ENCODE peak calls at places on chromosomes 11 and 22, in eight cellular contexts. One of them, this sample, is unnamed.
A peak's percentile ranks its signal among the peaks of the same experiment; 100 is the strongest.

GRCh38 chr11:127017482-127017881 is 16.9 kb upstream of the KIRREL3 start:
- DNase-seq in body of pancreas: no peak
- DNase-seq in CD4-positive, alpha-beta memory T cell: no peak
- DNase-seq in heart right ventricle: no peak
- DNase-seq in ascending aorta: no peak
- DNase-seq in left ventricle myocardium inferior: no peak
- DNase-seq in A549: peak; percentile 81
- DNase-seq in aorta: no peak
- DNase-seq in this sample: no peak

GRCh38 chr22:23696326-23696851 is 5.6 kb downstream of the RGL4 start:
- DNase-seq in body of pancreas: peak; percentile 39
- DNase-seq in CD4-positive, alpha-beta memory T cell: peak; percentile 86
- DNase-seq in heart right ventricle: no peak
- DNase-seq in ascending aorta: peak; percentile 65
- DNase-seq in left ventricle myocardium inferior: no peak
- DNase-seq in A549: no peak
- DNase-seq in aorta: no peak
- DNase-seq in this sample: peak; percentile 64

GRCh38 chr22:27632451-27633295 is 168.9 kb downstream of the MN1 start:
- DNase-seq in body of pancreas: peak; percentile 61
- DNase-seq in CD4-positive, alpha-beta memory T cell: no peak
- DNase-seq in heart right ventricle: peak; percentile 80
- DNase-seq in ascending aorta: no peak
- DNase-seq in left ventricle myocardium inferior: peak; percentile 75
- DNase-seq in A549: no peak
- DNase-seq in aorta: peak; percentile 77
- DNase-seq in this sample: no peak

GRCh38 chr11:85685820-85686459 is at the start of gene CCDC89:
- DNase-seq in body of pancreas: peak; percentile 40
- DNase-seq in CD4-positive, alpha-beta memory T cell: no peak
- DNase-seq in heart right ventricle: peak; percentile 87
- DNase-seq in ascending aorta: peak; percentile 91
- DNase-seq in left ventricle myocardium inferior: peak; percentile 77
- DNase-seq in A549: peak; percentile 12
- DNase-seq in aorta: peak; percentile 90
- DNase-seq in this sample: no peak

GRCh38 chr22:23522642-23523251 is 57.3 kb downstream of the IGLL1 start:
- DNase-seq in body of pancreas: no peak
- DNase-seq in CD4-positive, alpha-beta memory T cell: no peak
- DNase-seq in heart right ventricle: peak; percentile 32
- DNase-seq in ascending aorta: peak; percentile 72
- DNase-seq in left ventricle myocardium inferior: no peak
- DNase-seq in A549: no peak
- DNase-seq in aorta: no peak
- DNase-seq in this sample: no peak

GRCh38 chr11:65316979-65317786 is 2.5 kb downstream of the CDC42EP2 start:
- DNase-seq in body of pancreas: peak; percentile 68
- DNase-seq in CD4-positive, alpha-beta memory T cell: no peak
- DNase-seq in heart right ventricle: peak; percentile 91
- DNase-seq in ascending aorta: peak; percentile 77
- DNase-seq in left ventricle myocardium inferior: peak; percentile 85
- DNase-seq in A549: peak; percentile 67
- DNase-seq in aorta: peak; percentile 81
- DNase-seq in this sample: no peak

GRCh38 chr22:38429460-38430128 is 25.4 kb downstream of the KCNJ4 start:
- DNase-seq in body of pancreas: no peak
- DNase-seq in CD4-positive, alpha-beta memory T cell: no peak
- DNase-seq in heart right ventricle: no peak
- DNase-seq in ascending aorta: no peak
- DNase-seq in left ventricle myocardium inferior: no peak
- DNase-seq in A549: no peak
- DNase-seq in aorta: no peak
- DNase-seq in this sample: no peak

GRCh38 chr22:37894939-37895670 is 11.0 kb upstream of the MICALL1 start:
- DNase-seq in body of pancreas: no peak
- DNase-seq in CD4-positive, alpha-beta memory T cell: no peak
- DNase-seq in heart right ventricle: no peak
- DNase-seq in ascending aorta: no peak
- DNase-seq in left ventricle myocardium inferior: no peak
- DNase-seq in A549: no peak
- DNase-seq in aorta: no peak
- DNase-seq in this sample: no peak

GRCh38 chr22:27462190-27462589 is 339.4 kb downstream of the MN1 start:
- DNase-seq in body of pancreas: no peak
- DNase-seq in CD4-positive, alpha-beta memory T cell: no peak
- DNase-seq in heart right ventricle: no peak
- DNase-seq in ascending aorta: no peak
- DNase-seq in left ventricle myocardium inferior: no peak
- DNase-seq in A549: no peak
- DNase-seq in aorta: no peak
- DNase-seq in this sample: no peak

GRCh38 chr11:19715373-19715772 is 2.7 kb downstream of the NAV2 start:
- DNase-seq in body of pancreas: peak; percentile 50
- DNase-seq in CD4-positive, alpha-beta memory T cell: no peak
- DNase-seq in heart right ventricle: no peak
- DNase-seq in ascending aorta: peak; percentile 88
- DNase-seq in left ventricle myocardium inferior: no peak
- DNase-seq in A549: peak; percentile 70
- DNase-seq in aorta: no peak
- DNase-seq in this sample: no peak

GRCh38 chr11:44416776-44417175 is 106.8 kb upstream of the ALX4 start:
- DNase-seq in body of pancreas: no peak
- DNase-seq in CD4-positive, alpha-beta memory T cell: no peak
- DNase-seq in heart right ventricle: no peak
- DNase-seq in ascending aorta: no peak
- DNase-seq in left ventricle myocardium inferior: no peak
- DNase-seq in A549: peak; percentile 14
- DNase-seq in aorta: no peak
- DNase-seq in this sample: no peak

GRCh38 chr11:118398797-118399564 is 2.4 kb upstream of the ATP5MG start:
- DNase-seq in body of pancreas: no peak
- DNase-seq in CD4-positive, alpha-beta memory T cell: peak; percentile 86
- DNase-seq in heart right ventricle: no peak
- DNase-seq in ascending aorta: no peak
- DNase-seq in left ventricle myocardium inferior: no peak
- DNase-seq in A549: no peak
- DNase-seq in aorta: no peak
- DNase-seq in this sample: peak; percentile 12

GRCh38 chr11:114651145-114651718 is 27.1 kb upstream of the NXPE2 start:
- DNase-seq in body of pancreas: no peak
- DNase-seq in CD4-positive, alpha-beta memory T cell: no peak
- DNase-seq in heart right ventricle: no peak
- DNase-seq in ascending aorta: no peak
- DNase-seq in left ventricle myocardium inferior: no peak
- DNase-seq in A549: no peak
- DNase-seq in aorta: no peak
- DNase-seq in this sample: no peak

GRCh38 chr11:13465909-13466371 is 2.9 kb upstream of the BTBD10 start:
- DNase-seq in body of pancreas: peak; percentile 18
- DNase-seq in CD4-positive, alpha-beta memory T cell: peak; percentile 9
- DNase-seq in heart right ventricle: no peak
- DNase-seq in ascending aorta: no peak
- DNase-seq in left ventricle myocardium inferior: no peak
- DNase-seq in A549: peak; percentile 54
- DNase-seq in aorta: no peak
- DNase-seq in this sample: no peak

DNA sequence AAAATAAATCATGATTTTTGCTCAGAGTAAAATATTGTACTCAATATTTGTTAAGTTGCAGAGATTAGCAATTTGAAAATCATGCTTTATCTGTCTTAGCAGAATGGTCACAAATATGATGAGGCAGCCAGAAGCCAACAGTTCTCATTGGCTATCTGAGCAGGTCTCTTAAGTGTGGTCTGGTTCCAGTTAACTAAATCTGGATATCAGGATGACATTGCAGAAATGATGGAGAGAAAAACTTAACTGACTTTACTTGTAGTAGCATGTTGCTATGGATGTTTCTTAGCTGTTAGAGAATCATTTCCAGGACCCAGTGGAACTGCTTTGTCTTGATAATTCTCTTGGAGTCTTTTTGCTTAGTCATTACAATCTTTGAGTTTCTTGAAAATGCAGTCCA is 1070.3 kb downstream of the JRKL start:
- DNase-seq in body of pancreas: no peak
- DNase-seq in CD4-positive, alpha-beta memory T cell: no peak
- DNase-seq in heart right ventricle: no peak
- DNase-seq in ascending aorta: no peak
- DNase-seq in left ventricle myocardium inferior: no peak
- DNase-seq in A549: no peak
- DNase-seq in aorta: no peak
- DNase-seq in this sample: no peak
- H3K9me3 ChIP-seq in body of pancreas: no peaks in the 10 kb centered on the region
- H3K9me3 ChIP-seq in CD4-positive, alpha-beta memory T cell: peaks cover 5% of the 10 kb centered on the region
- H3K9me3 ChIP-seq in heart right ventricle: peaks cover 20% of the 10 kb centered on the region
- H3K9me3 ChIP-seq in ascending aorta: no peaks in the 10 kb centered on the region
- H3K9me3 ChIP-seq in left ventricle myocardium inferior: peaks cover 21% of the 10 kb centered on the region
- H3K9me3 ChIP-seq in A549: no peaks in the 10 kb centered on the region
- H3K9me3 ChIP-seq in aorta: peaks cover 2% of the 10 kb centered on the region
- H3K9me3 ChIP-seq in this sample: no peaks in the 10 kb centered on the region

GRCh38 chr11:100176456-100176855 is 510.6 kb upstream of the ARHGAP42 start:
- DNase-seq in body of pancreas: no peak
- DNase-seq in CD4-positive, alpha-beta memory T cell: no peak
- DNase-seq in heart right ventricle: no peak
- DNase-seq in ascending aorta: no peak
- DNase-seq in left ventricle myocardium inferior: no peak
- DNase-seq in A549: no peak
- DNase-seq in aorta: no peak
- DNase-seq in this sample: no peak
- H3K9me3 ChIP-seq in body of pancreas: no peaks in the 10 kb centered on the region
- H3K9me3 ChIP-seq in CD4-positive, alpha-beta memory T cell: no peaks in the 10 kb centered on the region
- H3K9me3 ChIP-seq in heart right ventricle: no peaks in the 10 kb centered on the region
- H3K9me3 ChIP-seq in ascending aorta: no peaks in the 10 kb centered on the region
- H3K9me3 ChIP-seq in left ventricle myocardium inferior: no peaks in the 10 kb centered on the region
- H3K9me3 ChIP-seq in A549: no peaks in the 10 kb centered on the region
- H3K9me3 ChIP-seq in aorta: no peaks in the 10 kb centered on the region
- H3K9me3 ChIP-seq in this sample: peaks cover 2% of the 10 kb centered on the region

GRCh38 chr11:70698871-70699270 is 300.5 kb downstream of the CTTN start:
- DNase-seq in body of pancreas: no peak
- DNase-seq in CD4-positive, alpha-beta memory T cell: no peak
- DNase-seq in heart right ventricle: no peak
- DNase-seq in ascending aorta: no peak
- DNase-seq in left ventricle myocardium inferior: no peak
- DNase-seq in A549: no peak
- DNase-seq in aorta: no peak
- DNase-seq in this sample: no peak
- H3K9me3 ChIP-seq in body of pancreas: no peaks in the 10 kb centered on the region
- H3K9me3 ChIP-seq in CD4-positive, alpha-beta memory T cell: no peaks in the 10 kb centered on the region
- H3K9me3 ChIP-seq in heart right ventricle: peaks cover 9% of the 10 kb centered on the region
- H3K9me3 ChIP-seq in ascending aorta: no peaks in the 10 kb centered on the region
- H3K9me3 ChIP-seq in left ventricle myocardium inferior: peaks cover 11% of the 10 kb centered on the region
- H3K9me3 ChIP-seq in A549: no peaks in the 10 kb centered on the region
- H3K9me3 ChIP-seq in aorta: peaks cover 1% of the 10 kb centered on the region
- H3K9me3 ChIP-seq in this sample: no peaks in the 10 kb centered on the region

DNA sequence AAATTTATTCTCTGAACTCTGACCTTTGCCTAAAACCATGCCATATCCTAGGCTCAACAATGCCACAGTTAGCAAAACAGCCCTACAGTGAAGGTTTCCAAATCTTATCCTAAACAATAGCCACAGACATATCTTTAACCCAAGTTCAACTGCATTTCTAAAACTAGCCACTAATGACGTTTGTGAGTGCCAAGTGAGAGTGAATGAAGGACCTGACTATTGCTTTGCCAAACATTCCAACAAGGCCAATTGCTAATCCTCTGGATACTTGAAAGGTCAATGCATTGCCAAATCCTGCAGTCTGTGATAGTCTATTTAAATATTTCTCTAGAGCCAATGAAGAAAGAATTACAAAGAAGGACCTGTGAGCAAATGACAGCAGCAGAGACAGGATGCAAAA is 2.5 kb upstream of the OR4C45 start:
- DNase-seq in body of pancreas: no peak
- DNase-seq in CD4-positive, alpha-beta memory T cell: no peak
- DNase-seq in heart right ventricle: no peak
- DNase-seq in ascending aorta: no peak
- DNase-seq in left ventricle myocardium inferior: no peak
- DNase-seq in A549: no peak
- DNase-seq in aorta: no peak
- DNase-seq in this sample: no peak
- H3K9me3 ChIP-seq in body of pancreas: no peaks in the 10 kb centered on the region
- H3K9me3 ChIP-seq in CD4-positive, alpha-beta memory T cell: no peaks in the 10 kb centered on the region
- H3K9me3 ChIP-seq in heart right ventricle: peaks cover 20% of the 10 kb centered on the region
- H3K9me3 ChIP-seq in ascending aorta: no peaks in the 10 kb centered on the region
- H3K9me3 ChIP-seq in left ventricle myocardium inferior: peaks cover 8% of the 10 kb centered on the region
- H3K9me3 ChIP-seq in A549: no peaks in the 10 kb centered on the region
- H3K9me3 ChIP-seq in aorta: peaks cover 3% of the 10 kb centered on the region
- H3K9me3 ChIP-seq in this sample: no peaks in the 10 kb centered on the region

DNA sequence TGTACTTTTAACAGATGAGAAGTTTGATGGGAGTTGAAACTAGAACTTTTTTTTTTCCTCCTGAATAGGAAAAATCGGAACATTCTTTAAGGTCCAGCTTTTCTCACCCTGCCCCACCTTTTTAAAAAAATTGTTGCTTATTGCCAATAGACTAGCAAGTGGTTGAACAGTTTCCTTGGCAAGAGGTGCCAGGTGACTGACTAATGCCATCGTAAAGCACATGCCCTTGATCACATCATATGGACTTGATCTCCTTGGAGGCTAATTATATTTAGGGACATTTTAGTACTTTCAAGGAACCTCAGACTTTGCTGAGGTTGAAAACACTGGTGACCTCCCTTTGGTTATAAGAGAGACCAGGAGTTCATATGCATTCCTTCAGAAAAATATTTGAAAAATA is 57.6 kb downstream of the MTMR3 start:
- DNase-seq in body of pancreas: no peak
- DNase-seq in CD4-positive, alpha-beta memory T cell: no peak
- DNase-seq in heart right ventricle: no peak
- DNase-seq in ascending aorta: no peak
- DNase-seq in left ventricle myocardium inferior: no peak
- DNase-seq in A549: no peak
- DNase-seq in aorta: no peak
- DNase-seq in this sample: no peak
- H3K9me3 ChIP-seq in body of pancreas: no peaks in the 10 kb centered on the region
- H3K9me3 ChIP-seq in CD4-positive, alpha-beta memory T cell: no peaks in the 10 kb centered on the region
- H3K9me3 ChIP-seq in heart right ventricle: no peaks in the 10 kb centered on the region
- H3K9me3 ChIP-seq in ascending aorta: no peaks in the 10 kb centered on the region
- H3K9me3 ChIP-seq in left ventricle myocardium inferior: no peaks in the 10 kb centered on the region
- H3K9me3 ChIP-seq in A549: no peaks in the 10 kb centered on the region
- H3K9me3 ChIP-seq in aorta: no peaks in the 10 kb centered on the region
- H3K9me3 ChIP-seq in this sample: no peaks in the 10 kb centered on the region

GRCh38 chr11:123755813-123756212 is 1.5 kb upstream of the OR6X1 start:
- DNase-seq in body of pancreas: no peak
- DNase-seq in CD4-positive, alpha-beta memory T cell: no peak
- DNase-seq in heart right ventricle: no peak
- DNase-seq in ascending aorta: no peak
- DNase-seq in left ventricle myocardium inferior: no peak
- DNase-seq in A549: no peak
- DNase-seq in aorta: no peak
- DNase-seq in this sample: no peak
- H3K9me3 ChIP-seq in body of pancreas: no peaks in the 10 kb centered on the region
- H3K9me3 ChIP-seq in CD4-positive, alpha-beta memory T cell: no peaks in the 10 kb centered on the region
- H3K9me3 ChIP-seq in heart right ventricle: no peaks in the 10 kb centered on the region
- H3K9me3 ChIP-seq in ascending aorta: no peaks in the 10 kb centered on the region
- H3K9me3 ChIP-seq in left ventricle myocardium inferior: no peaks in the 10 kb centered on the region
- H3K9me3 ChIP-seq in A549: no peaks in the 10 kb centered on the region
- H3K9me3 ChIP-seq in aorta: peaks cover 3% of the 10 kb centered on the region
- H3K9me3 ChIP-seq in this sample: no peaks in the 10 kb centered on the region

This sample was measured in T-helper 17 cell.